ENCODE peak calls at places on chromosomes 16 and 17, in nine cellular contexts. One of them, this sample, is unnamed.

GRCh38 chr16:6484931-6485330 is 847.7 kb upstream of the RBFOX1 start:
- DNase-seq in HTR-8/SVneo: no peak
- DNase-seq in putamen: peak; percentile 24
- DNase-seq in stimulated activated CD4-positive, alpha-beta T cell treated with anti-CD3 and anti-CD28 coated beads, Interleukin-12 subunit alpha, Interleukin-12 subunit beta, amount 100 ng/mL, for 4 hours: no peak
- DNase-seq in progenitor cell of endocrine pancreas: no peak
- DNase-seq in pancreas: no peak
- DNase-seq in NCI-H2029: no peak
- DNase-seq in fibroblast of lung: no peak
- DNase-seq in RPMI8226: no peak
- DNase-seq in this sample: no peak

GRCh38 chr17:47837401-47838039 is 3.6 kb downstream of the SCRN2 start:
- DNase-seq in HTR-8/SVneo: no peak
- DNase-seq in putamen: no peak
- DNase-seq in stimulated activated CD4-positive, alpha-beta T cell treated with anti-CD3 and anti-CD28 coated beads, Interleukin-12 subunit alpha, Interleukin-12 subunit beta, amount 100 ng/mL, for 4 hours: no peak
- DNase-seq in progenitor cell of endocrine pancreas: no peak
- DNase-seq in pancreas: no peak
- DNase-seq in NCI-H2029: no peak
- DNase-seq in fibroblast of lung: peak; percentile 46
- DNase-seq in RPMI8226: no peak
- DNase-seq in this sample: no peak

GRCh38 chr16:67183284-67183626 is 508 bp downstream of the MATCAP1 start:
- DNase-seq in HTR-8/SVneo: no peak
- DNase-seq in putamen: no peak
- DNase-seq in stimulated activated CD4-positive, alpha-beta T cell treated with anti-CD3 and anti-CD28 coated beads, Interleukin-12 subunit alpha, Interleukin-12 subunit beta, amount 100 ng/mL, for 4 hours: no peak
- DNase-seq in progenitor cell of endocrine pancreas: no peak
- DNase-seq in pancreas: no peak
- DNase-seq in NCI-H2029: no peak
- DNase-seq in fibroblast of lung: no peak
- DNase-seq in RPMI8226: no peak
- DNase-seq in this sample: no peak

GRCh38 chr17:66625321-66625767 is 209.6 kb upstream of the CACNG5 start:
- DNase-seq in HTR-8/SVneo: peak; percentile 74
- DNase-seq in putamen: no peak
- DNase-seq in stimulated activated CD4-positive, alpha-beta T cell treated with anti-CD3 and anti-CD28 coated beads, Interleukin-12 subunit alpha, Interleukin-12 subunit beta, amount 100 ng/mL, for 4 hours: no peak
- DNase-seq in progenitor cell of endocrine pancreas: no peak
- DNase-seq in pancreas: no peak
- DNase-seq in NCI-H2029: peak; percentile 0
- DNase-seq in fibroblast of lung: peak; percentile 61
- DNase-seq in RPMI8226: no peak
- DNase-seq in this sample: peak; percentile 56

GRCh38 chr16:11639925-11640899 is 28.0 kb upstream of the SNN start:
- DNase-seq in HTR-8/SVneo: peak; percentile 91
- DNase-seq in putamen: peak; percentile 87
- DNase-seq in stimulated activated CD4-positive, alpha-beta T cell treated with anti-CD3 and anti-CD28 coated beads, Interleukin-12 subunit alpha, Interleukin-12 subunit beta, amount 100 ng/mL, for 4 hours: no peak
- DNase-seq in progenitor cell of endocrine pancreas: no peak
- DNase-seq in pancreas: peak; percentile 72
- DNase-seq in NCI-H2029: peak; percentile 57
- DNase-seq in fibroblast of lung: peak; percentile 100
- DNase-seq in RPMI8226: no peak
- DNase-seq in this sample: peak; percentile 99

GRCh38 chr17:49187301-49187700 is 23.1 kb downstream of the GNGT2 start:
- DNase-seq in HTR-8/SVneo: no peak
- DNase-seq in putamen: no peak
- DNase-seq in stimulated activated CD4-positive, alpha-beta T cell treated with anti-CD3 and anti-CD28 coated beads, Interleukin-12 subunit alpha, Interleukin-12 subunit beta, amount 100 ng/mL, for 4 hours: no peak
- DNase-seq in progenitor cell of endocrine pancreas: no peak
- DNase-seq in pancreas: no peak
- DNase-seq in NCI-H2029: no peak
- DNase-seq in fibroblast of lung: no peak
- DNase-seq in RPMI8226: no peak
- DNase-seq in this sample: no peak

GRCh38 chr16:54657058-54657708 is 273.5 kb upstream of the IRX5 start:
- DNase-seq in HTR-8/SVneo: no peak
- DNase-seq in putamen: no peak
- DNase-seq in stimulated activated CD4-positive, alpha-beta T cell treated with anti-CD3 and anti-CD28 coated beads, Interleukin-12 subunit alpha, Interleukin-12 subunit beta, amount 100 ng/mL, for 4 hours: no peak
- DNase-seq in progenitor cell of endocrine pancreas: no peak
- DNase-seq in pancreas: peak; percentile 24
- DNase-seq in NCI-H2029: peak; percentile 3
- DNase-seq in fibroblast of lung: no peak
- DNase-seq in RPMI8226: no peak
- DNase-seq in this sample: peak; percentile 69

GRCh38 chr16:86245351-86245750 is 265.0 kb upstream of the FOXF1 start:
- DNase-seq in HTR-8/SVneo: no peak
- DNase-seq in putamen: no peak
- DNase-seq in stimulated activated CD4-positive, alpha-beta T cell treated with anti-CD3 and anti-CD28 coated beads, Interleukin-12 subunit alpha, Interleukin-12 subunit beta, amount 100 ng/mL, for 4 hours: no peak
- DNase-seq in progenitor cell of endocrine pancreas: no peak
- DNase-seq in pancreas: no peak
- DNase-seq in NCI-H2029: no peak
- DNase-seq in fibroblast of lung: no peak
- DNase-seq in RPMI8226: no peak
- DNase-seq in this sample: no peak

GRCh38 chr16:65201446-65202010 is 79.7 kb upstream of the CDH11 start:
- DNase-seq in HTR-8/SVneo: no peak
- DNase-seq in putamen: no peak
- DNase-seq in stimulated activated CD4-positive, alpha-beta T cell treated with anti-CD3 and anti-CD28 coated beads, Interleukin-12 subunit alpha, Interleukin-12 subunit beta, amount 100 ng/mL, for 4 hours: no peak
- DNase-seq in progenitor cell of endocrine pancreas: no peak
- DNase-seq in pancreas: no peak
- DNase-seq in NCI-H2029: no peak
- DNase-seq in fibroblast of lung: peak; percentile 49
- DNase-seq in RPMI8226: no peak
- DNase-seq in this sample: no peak

GRCh38 chr17:66549731-66550207 is 247.4 kb downstream of the PRKCA start:
- DNase-seq in HTR-8/SVneo: peak; percentile 81
- DNase-seq in putamen: no peak
- DNase-seq in stimulated activated CD4-positive, alpha-beta T cell treated with anti-CD3 and anti-CD28 coated beads, Interleukin-12 subunit alpha, Interleukin-12 subunit beta, amount 100 ng/mL, for 4 hours: no peak
- DNase-seq in progenitor cell of endocrine pancreas: no peak
- DNase-seq in pancreas: no peak
- DNase-seq in NCI-H2029: no peak
- DNase-seq in fibroblast of lung: no peak
- DNase-seq in RPMI8226: no peak
- DNase-seq in this sample: peak; percentile 78